ENCODE peak calls at places on chromosome 5, in four cellular contexts. One of them, this sample, is unnamed.

GRCh38 chr5:119743927-119744326 is 114.6 kb downstream of the FAM170A start:
- DNase-seq in heart left ventricle: no peak
- DNase-seq in right cardiac atrium: no peak
- DNase-seq in right lobe of liver: no peak
- DNase-seq in this sample: no peak

GRCh38 chr5:34998058-34998789 is 49.5 kb downstream of the AGXT2 start:
- DNase-seq in heart left ventricle: no peak
- DNase-seq in right cardiac atrium: no peak
- DNase-seq in right lobe of liver: no peak
- DNase-seq in this sample: no peak

GRCh38 chr5:79840085-79840990 is 150.7 kb downstream of the CMYA5 start:
- DNase-seq in heart left ventricle: no peak
- DNase-seq in right cardiac atrium: no peak
- DNase-seq in right lobe of liver: peak; percentile 24
- DNase-seq in this sample: no peak

GRCh38 chr5:61228229-61228628 is 66.0 kb upstream of the SMIM15 start:
- DNase-seq in heart left ventricle: no peak
- DNase-seq in right cardiac atrium: no peak
- DNase-seq in right lobe of liver: no peak
- DNase-seq in this sample: no peak

GRCh38 chr5:126271141-126271540 is 152.1 kb upstream of the GRAMD2B start:
- DNase-seq in heart left ventricle: no peak
- DNase-seq in right cardiac atrium: no peak
- DNase-seq in right lobe of liver: no peak
- DNase-seq in this sample: no peak

GRCh38 chr5:74919487-74919886 is 53.3 kb upstream of the FAM169A start:
- DNase-seq in heart left ventricle: no peak
- DNase-seq in right cardiac atrium: no peak
- DNase-seq in right lobe of liver: no peak
- DNase-seq in this sample: no peak

GRCh38 chr5:9165567-9165966 is 380.3 kb downstream of the SEMA5A start:
- DNase-seq in heart left ventricle: no peak
- DNase-seq in right cardiac atrium: no peak
- DNase-seq in right lobe of liver: no peak
- DNase-seq in this sample: no peak

GRCh38 chr5:74392698-74393431 is 247.7 kb downstream of the ENC1 start:
- DNase-seq in heart left ventricle: no peak
- DNase-seq in right cardiac atrium: no peak
- DNase-seq in right lobe of liver: no peak
- DNase-seq in this sample: no peak

GRCh38 chr5:31581498-31582099 is 49.5 kb downstream of the C5orf22 start:
- DNase-seq in heart left ventricle: no peak
- DNase-seq in right cardiac atrium: no peak
- DNase-seq in right lobe of liver: no peak
- DNase-seq in this sample: no peak

GRCh38 chr5:91514408-91514807 is 131.3 kb upstream of the ARRDC3 start:
- DNase-seq in heart left ventricle: no peak
- DNase-seq in right cardiac atrium: no peak
- DNase-seq in right lobe of liver: no peak
- DNase-seq in this sample: no peak

GRCh38 chr5:5481633-5482032 is 59.2 kb downstream of the ICE1 start:
- DNase-seq in heart left ventricle: no peak
- DNase-seq in right cardiac atrium: no peak
- DNase-seq in right lobe of liver: no peak
- DNase-seq in this sample: no peak

GRCh38 chr5:137629646-137630045 is 106.2 kb downstream of the KLHL3 start:
- DNase-seq in heart left ventricle: no peak
- DNase-seq in right cardiac atrium: no peak
- DNase-seq in right lobe of liver: no peak
- DNase-seq in this sample: no peak

GRCh38 chr5:158754018-158754514 is 345.6 kb downstream of the EBF1 start:
- DNase-seq in heart left ventricle: no peak
- DNase-seq in right cardiac atrium: no peak
- DNase-seq in right lobe of liver: peak; percentile 59
- DNase-seq in this sample: no peak

GRCh38 chr5:127885176-127885575 is 182.0 kb downstream of the CCDC192 start:
- DNase-seq in heart left ventricle: no peak
- DNase-seq in right cardiac atrium: no peak
- DNase-seq in right lobe of liver: no peak
- DNase-seq in this sample: no peak

GRCh38 chr5:103120607-103121200 is 603 bp downstream of the PPIP5K2 start:
- DNase-seq in heart left ventricle: peak; percentile 22
- DNase-seq in right cardiac atrium: no peak
- DNase-seq in right lobe of liver: no peak
- DNase-seq in this sample: no peak
- H3K4me3 ChIP-seq in heart left ventricle: peak overlapping the region; percentile 80
- H3K4me3 ChIP-seq in right cardiac atrium: peak overlapping the region; percentile 92
- H3K4me3 ChIP-seq in right lobe of liver: peak overlapping the region; percentile 72
- H3K4me3 ChIP-seq in this sample: peak overlapping the region; percentile 87

GRCh38 chr5:59301727-59302126 is 591.8 kb downstream of the PDE4D start:
- DNase-seq in heart left ventricle: no peak
- DNase-seq in right cardiac atrium: no peak
- DNase-seq in right lobe of liver: no peak
- DNase-seq in this sample: no peak
- H3K27ac ChIP-seq in heart left ventricle: no peak overlapping the region
- H3K27ac ChIP-seq in right cardiac atrium: no peak overlapping the region
- H3K27ac ChIP-seq in right lobe of liver: no peak overlapping the region
- H3K27ac ChIP-seq in this sample: no peak overlapping the region

DNA sequence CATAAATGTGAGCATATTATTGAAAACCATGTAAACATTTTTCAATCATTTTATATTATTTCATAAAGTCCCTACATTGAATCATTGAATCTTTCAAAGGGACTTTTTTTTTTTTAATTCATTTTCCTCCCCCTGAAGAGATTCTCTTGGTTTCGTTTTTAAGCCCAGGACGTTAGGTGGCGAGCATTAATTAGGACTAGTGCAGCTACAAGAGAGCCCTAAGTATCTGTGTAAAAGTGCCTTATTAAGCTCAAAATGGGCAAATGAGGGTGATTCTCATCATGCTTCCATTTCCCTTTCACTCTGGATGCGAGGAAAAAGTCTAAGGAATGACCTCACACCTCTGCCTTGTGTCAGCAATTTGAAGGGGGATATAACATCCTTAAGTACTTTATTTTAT is 517.9 kb upstream of the ITGA1 start:
- DNase-seq in heart left ventricle: no peak
- DNase-seq in right cardiac atrium: no peak
- DNase-seq in right lobe of liver: no peak
- DNase-seq in this sample: no peak
- H3K4me3 ChIP-seq in heart left ventricle: no peak overlapping the region
- H3K4me3 ChIP-seq in right cardiac atrium: no peak overlapping the region
- H3K4me3 ChIP-seq in right lobe of liver: no peak overlapping the region
- H3K4me3 ChIP-seq in this sample: no peak overlapping the region

DNA sequence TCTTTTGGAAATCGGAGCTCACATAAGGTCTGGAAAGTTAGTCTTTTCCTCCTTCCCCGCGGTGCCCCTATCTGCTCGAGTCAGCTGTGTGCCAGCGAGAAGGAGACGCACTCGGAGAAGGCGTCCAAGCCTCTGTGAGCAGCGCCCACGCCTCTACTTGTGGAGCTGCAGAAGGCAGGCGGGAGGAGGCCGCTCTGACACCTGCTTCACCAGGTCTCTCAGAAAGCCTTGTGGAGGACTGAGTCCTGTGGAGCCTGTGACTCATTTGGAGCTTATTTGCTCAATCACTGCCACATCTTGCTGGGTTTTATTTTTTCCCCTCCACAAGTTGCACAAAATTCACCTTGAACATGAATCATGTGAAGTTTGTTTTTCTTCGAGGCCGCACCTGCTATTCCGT is 117.5 kb downstream of the IRX2 start:
- DNase-seq in heart left ventricle: no peak
- DNase-seq in right cardiac atrium: no peak
- DNase-seq in right lobe of liver: no peak
- DNase-seq in this sample: no peak
- H3K27ac ChIP-seq in heart left ventricle: no peak overlapping the region
- H3K27ac ChIP-seq in right cardiac atrium: no peak overlapping the region
- H3K27ac ChIP-seq in right lobe of liver: no peak overlapping the region
- H3K27ac ChIP-seq in this sample: no peak overlapping the region

GRCh38 chr5:2761921-2762488 is 10.5 kb upstream of the IRX2 start:
- DNase-seq in heart left ventricle: no peak
- DNase-seq in right cardiac atrium: no peak
- DNase-seq in right lobe of liver: no peak
- DNase-seq in this sample: no peak

GRCh38 chr5:2759091-2759490 is 7.6 kb upstream of the IRX2 start:
- DNase-seq in heart left ventricle: no peak
- DNase-seq in right cardiac atrium: no peak
- DNase-seq in right lobe of liver: no peak
- DNase-seq in this sample: no peak

GRCh38 chr5:2758632-2759031 is 7.2 kb upstream of the IRX2 start:
- DNase-seq in heart left ventricle: no peak
- DNase-seq in right cardiac atrium: no peak
- DNase-seq in right lobe of liver: no peak
- DNase-seq in this sample: no peak

GRCh38 chr5:2757563-2758311 is 6.3 kb upstream of the IRX2 start:
- DNase-seq in heart left ventricle: no peak
- DNase-seq in right cardiac atrium: no peak
- DNase-seq in right lobe of liver: no peak
- DNase-seq in this sample: no peak

DNA sequence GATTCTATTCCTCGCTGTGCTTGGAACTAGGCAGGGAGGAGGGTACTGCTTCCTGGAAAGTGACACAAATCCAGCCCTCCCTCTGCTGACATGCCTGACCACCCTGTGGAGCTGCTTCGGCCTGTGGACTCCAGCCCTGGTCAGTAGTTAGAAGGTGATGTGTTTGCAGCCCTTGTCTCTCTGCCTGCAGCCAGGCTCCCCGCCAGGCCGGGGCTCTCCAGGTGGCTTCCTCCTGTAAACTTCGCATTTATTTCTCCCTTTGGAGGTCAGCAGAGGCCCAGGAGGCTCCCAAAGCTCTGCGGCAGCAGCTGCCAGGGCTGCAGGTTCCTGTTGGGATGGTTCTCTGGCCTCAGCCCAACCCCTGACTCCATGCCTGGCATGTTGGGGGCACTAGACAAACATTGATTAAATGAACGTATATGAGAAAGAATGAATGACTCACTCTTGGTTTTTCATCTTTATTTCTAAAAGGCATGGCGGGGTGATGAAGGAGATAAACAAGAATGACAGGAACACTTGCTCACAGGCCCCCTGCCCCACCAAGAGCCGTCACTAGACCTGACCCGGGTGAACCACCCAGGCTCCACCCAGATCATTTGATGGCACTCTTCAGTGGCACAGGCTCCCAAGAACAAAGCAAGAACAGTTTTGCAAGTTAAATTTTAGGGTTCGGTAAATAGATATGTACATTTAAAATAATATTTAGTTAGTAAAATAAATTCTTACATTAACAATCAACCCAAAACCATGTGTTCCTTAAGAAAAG is 8.4 kb upstream of the IRX2 start:
- DNase-seq in heart left ventricle: no peak
- DNase-seq in right cardiac atrium: no peak
- DNase-seq in right lobe of liver: no peak
- DNase-seq in this sample: no peak
- H3K4me3 ChIP-seq in heart left ventricle: no peak overlapping the region
- H3K4me3 ChIP-seq in right cardiac atrium: no peak overlapping the region
- H3K4me3 ChIP-seq in right lobe of liver: no peak overlapping the region
- H3K4me3 ChIP-seq in this sample: no peak overlapping the region

GRCh38 chr5:50593681-50594080 is 72.8 kb upstream of the PARP8 start:
- DNase-seq in heart left ventricle: no peak
- DNase-seq in right cardiac atrium: no peak
- DNase-seq in right lobe of liver: no peak
- DNase-seq in this sample: no peak
- H3K27ac ChIP-seq in heart left ventricle: no peak overlapping the region
- H3K27ac ChIP-seq in right cardiac atrium: no peak overlapping the region
- H3K27ac ChIP-seq in right lobe of liver: no peak overlapping the region
- H3K27ac ChIP-seq in this sample: no peak overlapping the region

DNA sequence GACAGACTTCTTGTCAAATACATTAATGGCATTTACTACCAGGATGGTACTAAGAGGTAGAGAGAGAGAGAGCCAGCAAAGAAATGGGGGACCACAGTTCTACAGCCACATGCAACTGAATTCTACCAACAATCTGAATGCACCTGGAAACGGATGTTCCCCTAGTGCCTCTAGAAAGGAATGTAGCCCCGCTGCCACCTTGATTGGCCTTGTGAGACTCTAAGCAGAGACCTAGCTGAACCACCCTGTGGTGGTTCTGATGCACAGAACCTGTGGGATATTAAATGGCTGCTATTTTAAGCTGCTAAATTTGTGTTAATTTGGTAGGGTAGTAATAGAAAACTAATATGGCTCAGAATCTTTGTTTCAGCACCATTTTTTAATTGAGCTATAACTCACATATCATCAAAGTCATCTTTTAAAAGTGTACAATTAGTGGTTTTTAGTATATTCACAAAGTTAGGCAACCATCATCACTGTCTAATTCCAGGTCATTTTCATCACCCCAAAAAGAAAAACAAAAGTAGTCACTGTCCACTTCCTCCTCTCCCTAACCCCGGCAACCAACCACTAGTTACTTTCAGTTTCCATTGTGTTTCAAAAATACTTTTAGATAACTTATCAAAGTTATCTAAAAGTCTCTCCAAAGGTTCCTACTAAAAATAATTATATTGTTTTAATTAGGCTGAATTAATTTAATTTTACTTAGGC is 51.7 kb downstream of the CPLANE1 start:
- DNase-seq in heart left ventricle: no peak
- DNase-seq in right cardiac atrium: no peak
- DNase-seq in right lobe of liver: no peak
- DNase-seq in this sample: no peak
- H3K4me3 ChIP-seq in heart left ventricle: no peak overlapping the region
- H3K4me3 ChIP-seq in right cardiac atrium: no peak overlapping the region
- H3K4me3 ChIP-seq in right lobe of liver: peak overlapping the region; percentile 1
- H3K4me3 ChIP-seq in this sample: peak overlapping the region; percentile 12

GRCh38 chr5:116437922-116438578 is 136.6 kb downstream of the SEMA6A start:
- DNase-seq in heart left ventricle: no peak
- DNase-seq in right cardiac atrium: no peak
- DNase-seq in right lobe of liver: no peak
- DNase-seq in this sample: no peak
- H3K27ac ChIP-seq in heart left ventricle: no peak overlapping the region
- H3K27ac ChIP-seq in right cardiac atrium: no peak overlapping the region
- H3K27ac ChIP-seq in right lobe of liver: no peak overlapping the region
- H3K27ac ChIP-seq in this sample: no peak overlapping the region

GRCh38 chr5:1562599-1562998 is 38.8 kb upstream of the LPCAT1 start:
- DNase-seq in heart left ventricle: no peak
- DNase-seq in right cardiac atrium: no peak
- DNase-seq in right lobe of liver: no peak
- DNase-seq in this sample: no peak

GRCh38 chr5:1563617-1564181 is 39.9 kb upstream of the LPCAT1 start:
- DNase-seq in heart left ventricle: no peak
- DNase-seq in right cardiac atrium: no peak
- DNase-seq in right lobe of liver: no peak
- DNase-seq in this sample: no peak

GRCh38 chr5:1561402-1561929 is 37.7 kb upstream of the LPCAT1 start:
- DNase-seq in heart left ventricle: no peak
- DNase-seq in right cardiac atrium: no peak
- DNase-seq in right lobe of liver: no peak
- DNase-seq in this sample: no peak

GRCh38 chr5:1564182-1564748 is 40.5 kb upstream of the LPCAT1 start:
- DNase-seq in heart left ventricle: peak; percentile 63
- DNase-seq in right cardiac atrium: no peak
- DNase-seq in right lobe of liver: peak; percentile 56
- DNase-seq in this sample: no peak

GRCh38 chr5:1563051-1563461 is 39.3 kb upstream of the LPCAT1 start:
- DNase-seq in heart left ventricle: no peak
- DNase-seq in right cardiac atrium: peak; percentile 46
- DNase-seq in right lobe of liver: no peak
- DNase-seq in this sample: no peak
- H3K4me3 ChIP-seq in heart left ventricle: no peak overlapping the region
- H3K4me3 ChIP-seq in right cardiac atrium: no peak overlapping the region
- H3K4me3 ChIP-seq in right lobe of liver: no peak overlapping the region
- H3K4me3 ChIP-seq in this sample: no peak overlapping the region